ENCODE peak calls at places on chromosomes 13 and 19, in five cellular contexts. K is kidney, Z is GM03348, O is NCI-H2107, V is neuronal stem cell. B is an unnamed sample.

GRCh38 chr19:9586764-9587163 is 2.5 kb upstream of the ZNF121 start:
- DNase-seq in Z (peak; percentile 56), O (peak; percentile 11), K (no peak), V (peak; percentile 43), B (peak; percentile 75)

GRCh38 chr19:45733160-45733810 is at the start of gene MEIOSIN:
- DNase-seq in O (no peak), K (no peak), V (no peak), Z (no peak), B (no peak)

GRCh38 chr19:49767380-49767779 is 579 bp downstream of the AP2A1 start:
- DNase-seq in Z (peak; percentile 29), O (no peak), K (no peak), V (no peak), B (peak; percentile 12)

GRCh38 chr13:26996965-26997752 is 174.5 kb downstream of the USP12 start:
- DNase-seq in V (no peak), K (no peak), O (no peak), Z (no peak), B (no peak)

GRCh38 chr13:48562296-48563066 is 29.6 kb upstream of the RCBTB2 start:
- DNase-seq in O (no peak), V (no peak), K (no peak), Z (no peak), B (no peak)

GRCh38 chr19:54162241-54162805 is 2.8 kb upstream of the LENG1 start:
- DNase-seq in K (peak; percentile 96), Z (peak; percentile 91), O (no peak), V (no peak), B (peak; percentile 73)

GRCh38 chr13:42119875-42120274 is 71.4 kb downstream of the DGKH start:
- DNase-seq in O (no peak), K (no peak), Z (no peak), V (no peak), B (no peak)

GRCh38 chr13:111534646-111535461 is 214.4 kb downstream of the TEX29 start:
- DNase-seq in Z (no peak), V (peak; percentile 54), O (no peak), K (no peak), B (no peak)

GRCh38 chr13:110812111-110812868 is 98.8 kb downstream of the ING1 start:
- DNase-seq in Z (peak; percentile 37), O (no peak), K (peak; percentile 75), V (no peak), B (no peak)

GRCh38 chr13:45537506-45537905 is 72.8 kb downstream of the COG3 start:
- DNase-seq in O (no peak), Z (no peak), V (no peak), K (no peak), B (no peak)

GRCh38 chr19:3270908-3271307 is 46.4 kb downstream of the CELF5 start:
- DNase-seq in V (peak; percentile 56), K (no peak), Z (no peak), O (no peak), B (peak; percentile 23)

GRCh38 chr19:13154241-13154778 is 4.1 kb downstream of the IER2 start:
- DNase-seq in K (peak; percentile 99), O (no peak), Z (peak; percentile 90), V (peak; percentile 46), B (peak; percentile 68)

GRCh38 chr13:49020940-49021548 is 45.3 kb downstream of the FNDC3A start:
- DNase-seq in V (no peak), K (no peak), O (no peak), Z (no peak), B (peak; percentile 14)

GRCh38 chr19:36266375-36266961 is 51.6 kb downstream of the ZNF146 start:
- DNase-seq in V (no peak), K (no peak), O (no peak), Z (no peak), B (no peak)

GRCh38 chr13:82002693-82003092 is 1661.8 kb upstream of the SPRY2 start:
- DNase-seq in Z (no peak), O (no peak), K (no peak), V (no peak), B (no peak)

GRCh38 chr19:46913852-46914430 is 53.1 kb downstream of the ARHGAP35 start:
- DNase-seq in K (no peak), O (no peak), V (no peak), Z (peak; percentile 49), B (no peak)

GRCh38 chr13:30904043-30904442 is 2.0 kb upstream of the MEDAG start:
- DNase-seq in O (no peak), Z (no peak), K (no peak), V (no peak), B (no peak)

GRCh38 chr19:13012690-13013608 is 17.7 kb downstream of the NFIX start:
- DNase-seq in O (no peak), Z (peak; percentile 76), K (peak; percentile 91), V (no peak), B (peak; percentile 66)

GRCh38 chr13:49495783-49496762 is at the start of gene PHF11:
- DNase-seq in O (no peak), V (peak; percentile 46), K (peak; percentile 95), Z (peak; percentile 86), B (peak; percentile 75)

GRCh38 chr13:94412870-94413269 is 66.6 kb downstream of the DCT start:
- DNase-seq in Z (no peak), V (no peak), K (no peak), O (no peak), B (no peak)

GRCh38 chr19:45581576-45581975 is 3.0 kb downstream of the OPA3 start:
- DNase-seq in O (no peak), Z (no peak), V (no peak), K (no peak), B (no peak)

GRCh38 chr19:5903054-5903501 is 512 bp downstream of the NDUFA11 start:
- DNase-seq in K (no peak), V (no peak), O (no peak), Z (peak; percentile 65), B (peak; percentile 30)

GRCh38 chr13:46348976-46349375 is 38.1 kb downstream of the RUBCNL start:
- DNase-seq in K (no peak), O (no peak), Z (no peak), V (no peak), B (no peak)

GRCh38 chr13:104024416-104025170 is 958.4 kb upstream of the SLC10A2 start:
- DNase-seq in Z (no peak), O (no peak), V (no peak), K (no peak), B (peak; percentile 57)

GRCh38 chr19:20028611-20029010 is 10.7 kb downstream of the ZNF682 start:
- DNase-seq in O (no peak), V (no peak), Z (no peak), K (no peak), B (no peak)

GRCh38 chr13:42181381-42181953 is 90.5 kb upstream of the AKAP11 start:
- DNase-seq in V (no peak), Z (no peak), K (no peak), O (no peak), B (peak; percentile 1)

GRCh38 chr13:40619479-40619814 is 47.0 kb downstream of the FOXO1 start:
- DNase-seq in V (no peak), K (no peak), O (no peak), Z (no peak), B (no peak)